ENCODE peak calls at places on chromosomes 6 and 20, in six cellular contexts. O is OCI-M1; T is stimulated activated CD4-positive, alpha-beta T cell treated with anti-CD3 and anti-CD28 coated beads, Interleukin-2, amount 100 ng/mL, for 48 hours; X is stimulated activated CD8-positive, alpha-beta memory T cell treated with anti-CD3 and anti-CD28 coated beads, Interleukin-2, amount 100 ng/mL, for 48 hours; V is activated gamma-delta T cell treated with Interleukin-2 at 50 U/mL for 16 hours; D is pancreas. P is an unnamed sample.
A peak's percentile ranks its signal among the peaks of the same experiment; 100 is the strongest.

GRCh38 chr6:63565727-63566625 is 6.3 kb upstream of the LOC128125822 start:
- DNase-seq in O (no peak), T (no peak), X (no peak), V (no peak), D (peak; percentile 46), P (no peak)

GRCh38 chr6:90654166-90654565 is 67.3 kb upstream of the MAP3K7 start:
- DNase-seq in O (no peak), T (no peak), X (no peak), V (no peak), D (no peak), P (no peak)

GRCh38 chr6:143677891-143678737 is at the start of gene PHACTR2:
- DNase-seq in O (peak; percentile 84), T (peak; percentile 37), X (peak; percentile 27), V (peak; percentile 24), D (peak; percentile 76), P (peak; percentile 51)

GRCh38 chr6:9455794-9456193 is 959.1 kb downstream of the TFAP2A start:
- DNase-seq in O (no peak), T (no peak), X (no peak), V (no peak), D (no peak), P (no peak)

GRCh38 chr6:130377911-130378310 is 12.1 kb downstream of the TMEM200A start:
- DNase-seq in O (no peak), T (no peak), X (no peak), V (no peak), D (no peak), P (no peak)

GRCh38 chr20:64133951-64134407 is 26.6 kb upstream of the NPBWR2 start:
- DNase-seq in O (no peak), T (no peak), X (no peak), V (no peak), D (no peak), P (no peak)

GRCh38 chr6:31734703-31735500 is 1.4 kb downstream of the CLIC1 start:
- DNase-seq in O (peak; percentile 88), T (peak; percentile 34), X (no peak), V (peak; percentile 58), D (no peak), P (peak; percentile 25)

GRCh38 chr6:8420031-8420588 is 15.2 kb downstream of the SLC35B3 start:
- DNase-seq in O (no peak), T (no peak), X (no peak), V (no peak), D (no peak), P (no peak)

GRCh38 chr6:47306887-47307286 is 2.8 kb downstream of the TNFRSF21 start:
- DNase-seq in O (no peak), T (no peak), X (no peak), V (no peak), D (no peak), P (no peak)

GRCh38 chr6:52696418-52696817 is 25.5 kb downstream of the TMEM14A start:
- DNase-seq in O (peak; percentile 13), T (no peak), X (no peak), V (no peak), D (no peak), P (no peak)

GRCh38 chr6:67131827-67132226 is 1424.8 kb upstream of the EYS start:
- DNase-seq in O (no peak), T (no peak), X (no peak), V (no peak), D (no peak), P (peak; percentile 79)

GRCh38 chr6:94372229-94372628 is 952.9 kb upstream of the EPHA7 start:
- DNase-seq in O (no peak), T (no peak), X (no peak), V (no peak), D (no peak), P (peak; percentile 99)

GRCh38 chr20:62025394-62025793 is 40.3 kb downstream of the TAF4 start:
- DNase-seq in O (no peak), T (no peak), X (no peak), V (no peak), D (no peak), P (no peak)

GRCh38 chr6:1208876-1209275 is 103.0 kb upstream of the FOXQ1 start:
- DNase-seq in O (no peak), T (no peak), X (no peak), V (no peak), D (no peak), P (no peak)

P was measured in pons.